ENCODE peak calls at places on chromosomes 3 and 15, in ten cellular contexts. One of them, this sample, is unnamed.

GRCh38 chr3:36907911-36908646 is 36.8 kb downstream of the TRANK1 start:
- DNase-seq in mammary epithelial cell: peak
- DNase-seq in kidney epithelial cell: peak
- DNase-seq in H9: no peak
- DNase-seq in breast epithelium: peak
- DNase-seq in DND-41: peak
- DNase-seq in neural progenitor cell: no peak
- DNase-seq in GM10248: no peak
- DNase-seq in PC-3: peak
- DNase-seq in endothelial cell: peak
- DNase-seq in this sample: no peak

GRCh38 chr3:34020761-34021635 is 222.6 kb downstream of the PDCD6IP start:
- DNase-seq in mammary epithelial cell: no peak
- DNase-seq in kidney epithelial cell: no peak
- DNase-seq in H9: no peak
- DNase-seq in breast epithelium: no peak
- DNase-seq in DND-41: peak
- DNase-seq in neural progenitor cell: no peak
- DNase-seq in GM10248: no peak
- DNase-seq in PC-3: no peak
- DNase-seq in endothelial cell: no peak
- DNase-seq in this sample: no peak

GRCh38 chr3:183033746-183034145 is 53.4 kb upstream of the DCUN1D1 start:
- DNase-seq in mammary epithelial cell: no peak
- DNase-seq in kidney epithelial cell: no peak
- DNase-seq in H9: no peak
- DNase-seq in breast epithelium: no peak
- DNase-seq in DND-41: no peak
- DNase-seq in neural progenitor cell: no peak
- DNase-seq in GM10248: no peak
- DNase-seq in PC-3: no peak
- DNase-seq in endothelial cell: no peak
- DNase-seq in this sample: no peak

GRCh38 chr3:23743141-23743784 is 62.5 kb upstream of the UBE2E1 start:
- DNase-seq in mammary epithelial cell: no peak
- DNase-seq in kidney epithelial cell: no peak
- DNase-seq in H9: peak
- DNase-seq in breast epithelium: no peak
- DNase-seq in DND-41: no peak
- DNase-seq in neural progenitor cell: peak
- DNase-seq in GM10248: no peak
- DNase-seq in PC-3: peak
- DNase-seq in endothelial cell: peak
- DNase-seq in this sample: no peak

GRCh38 chr3:188179006-188179966 is 25.3 kb downstream of the LPP start:
- DNase-seq in mammary epithelial cell: no peak
- DNase-seq in kidney epithelial cell: no peak
- DNase-seq in H9: no peak
- DNase-seq in breast epithelium: no peak
- DNase-seq in DND-41: no peak
- DNase-seq in neural progenitor cell: peak
- DNase-seq in GM10248: no peak
- DNase-seq in PC-3: no peak
- DNase-seq in endothelial cell: no peak
- DNase-seq in this sample: no peak

GRCh38 chr15:67839358-67839928 is 402 bp downstream of the RNU6-1 start:
- DNase-seq in mammary epithelial cell: peak
- DNase-seq in kidney epithelial cell: no peak
- DNase-seq in H9: no peak
- DNase-seq in breast epithelium: no peak
- DNase-seq in DND-41: peak
- DNase-seq in neural progenitor cell: no peak
- DNase-seq in GM10248: no peak
- DNase-seq in PC-3: peak
- DNase-seq in endothelial cell: no peak
- DNase-seq in this sample: peak

GRCh38 chr3:101873619-101874018 is 24.3 kb downstream of the NFKBIZ start:
- DNase-seq in mammary epithelial cell: no peak
- DNase-seq in kidney epithelial cell: no peak
- DNase-seq in H9: no peak
- DNase-seq in breast epithelium: no peak
- DNase-seq in DND-41: no peak
- DNase-seq in neural progenitor cell: no peak
- DNase-seq in GM10248: no peak
- DNase-seq in PC-3: peak
- DNase-seq in endothelial cell: no peak
- DNase-seq in this sample: no peak

GRCh38 chr3:43621406-43621973 is 321 bp downstream of the ANO10 start:
- DNase-seq in mammary epithelial cell: no peak
- DNase-seq in kidney epithelial cell: no peak
- DNase-seq in H9: no peak
- DNase-seq in breast epithelium: no peak
- DNase-seq in DND-41: no peak
- DNase-seq in neural progenitor cell: no peak
- DNase-seq in GM10248: no peak
- DNase-seq in PC-3: no peak
- DNase-seq in endothelial cell: peak
- DNase-seq in this sample: no peak

GRCh38 chr15:78242128-78242527 is 7.8 kb upstream of the ACSBG1 start:
- DNase-seq in mammary epithelial cell: no peak
- DNase-seq in kidney epithelial cell: no peak
- DNase-seq in H9: peak
- DNase-seq in breast epithelium: no peak
- DNase-seq in DND-41: peak
- DNase-seq in neural progenitor cell: peak
- DNase-seq in GM10248: no peak
- DNase-seq in PC-3: peak
- DNase-seq in endothelial cell: peak
- DNase-seq in this sample: no peak

GRCh38 chr15:78237146-78237545 is 2.8 kb upstream of the ACSBG1 start:
- DNase-seq in mammary epithelial cell: no peak
- DNase-seq in kidney epithelial cell: no peak
- DNase-seq in H9: no peak
- DNase-seq in breast epithelium: no peak
- DNase-seq in DND-41: no peak
- DNase-seq in neural progenitor cell: no peak
- DNase-seq in GM10248: no peak
- DNase-seq in PC-3: no peak
- DNase-seq in endothelial cell: no peak
- DNase-seq in this sample: no peak

GRCh38 chr15:78243076-78243475 is 8.7 kb upstream of the ACSBG1 start:
- DNase-seq in mammary epithelial cell: no peak
- DNase-seq in kidney epithelial cell: no peak
- DNase-seq in H9: no peak
- DNase-seq in breast epithelium: no peak
- DNase-seq in DND-41: no peak
- DNase-seq in neural progenitor cell: no peak
- DNase-seq in GM10248: no peak
- DNase-seq in PC-3: no peak
- DNase-seq in endothelial cell: no peak
- DNase-seq in this sample: no peak

GRCh38 chr15:78241017-78241416 is 6.7 kb upstream of the ACSBG1 start:
- DNase-seq in mammary epithelial cell: peak
- DNase-seq in kidney epithelial cell: no peak
- DNase-seq in H9: peak
- DNase-seq in breast epithelium: peak
- DNase-seq in DND-41: peak
- DNase-seq in neural progenitor cell: peak
- DNase-seq in GM10248: peak
- DNase-seq in PC-3: peak
- DNase-seq in endothelial cell: peak
- DNase-seq in this sample: peak

GRCh38 chr15:78239811-78240210 is 5.4 kb upstream of the ACSBG1 start:
- DNase-seq in mammary epithelial cell: no peak
- DNase-seq in kidney epithelial cell: no peak
- DNase-seq in H9: peak
- DNase-seq in breast epithelium: no peak
- DNase-seq in DND-41: no peak
- DNase-seq in neural progenitor cell: no peak
- DNase-seq in GM10248: no peak
- DNase-seq in PC-3: no peak
- DNase-seq in endothelial cell: no peak
- DNase-seq in this sample: no peak
- TF ChIP-seq CTCF in mammary epithelial cell: no peak
- TF ChIP-seq CTCF in kidney epithelial cell: no peak
- TF ChIP-seq CTCF in H9: no peak
- TF ChIP-seq CTCF in breast epithelium: no peak
- TF ChIP-seq CTCF in DND-41: no peak
- TF ChIP-seq CTCF in neural progenitor cell: no peak
- TF ChIP-seq CTCF in GM10248: no peak
- TF ChIP-seq CTCF in PC-3: no peak
- TF ChIP-seq CTCF in endothelial cell: no peak
- TF ChIP-seq CTCF in this sample: no peak

GRCh38 chr3:51815614-51816013 is 36.6 kb upstream of the IQCF6 start:
- DNase-seq in mammary epithelial cell: no peak
- DNase-seq in kidney epithelial cell: no peak
- DNase-seq in H9: no peak
- DNase-seq in breast epithelium: no peak
- DNase-seq in DND-41: no peak
- DNase-seq in neural progenitor cell: no peak
- DNase-seq in GM10248: no peak
- DNase-seq in PC-3: no peak
- DNase-seq in endothelial cell: no peak
- DNase-seq in this sample: no peak

GRCh38 chr3:51817375-51817774 is 38.3 kb upstream of the IQCF6 start:
- DNase-seq in mammary epithelial cell: no peak
- DNase-seq in kidney epithelial cell: no peak
- DNase-seq in H9: no peak
- DNase-seq in breast epithelium: no peak
- DNase-seq in DND-41: no peak
- DNase-seq in neural progenitor cell: no peak
- DNase-seq in GM10248: no peak
- DNase-seq in PC-3: no peak
- DNase-seq in endothelial cell: no peak
- DNase-seq in this sample: no peak

GRCh38 chr3:51819151-51819550 is 40.1 kb upstream of the IQCF6 start:
- DNase-seq in mammary epithelial cell: no peak
- DNase-seq in kidney epithelial cell: no peak
- DNase-seq in H9: no peak
- DNase-seq in breast epithelium: no peak
- DNase-seq in DND-41: no peak
- DNase-seq in neural progenitor cell: no peak
- DNase-seq in GM10248: no peak
- DNase-seq in PC-3: no peak
- DNase-seq in endothelial cell: no peak
- DNase-seq in this sample: no peak

GRCh38 chr3:51814034-51814433 is 35.0 kb upstream of the IQCF6 start:
- DNase-seq in mammary epithelial cell: no peak
- DNase-seq in kidney epithelial cell: no peak
- DNase-seq in H9: no peak
- DNase-seq in breast epithelium: no peak
- DNase-seq in DND-41: no peak
- DNase-seq in neural progenitor cell: no peak
- DNase-seq in GM10248: no peak
- DNase-seq in PC-3: no peak
- DNase-seq in endothelial cell: no peak
- DNase-seq in this sample: no peak

DNA sequence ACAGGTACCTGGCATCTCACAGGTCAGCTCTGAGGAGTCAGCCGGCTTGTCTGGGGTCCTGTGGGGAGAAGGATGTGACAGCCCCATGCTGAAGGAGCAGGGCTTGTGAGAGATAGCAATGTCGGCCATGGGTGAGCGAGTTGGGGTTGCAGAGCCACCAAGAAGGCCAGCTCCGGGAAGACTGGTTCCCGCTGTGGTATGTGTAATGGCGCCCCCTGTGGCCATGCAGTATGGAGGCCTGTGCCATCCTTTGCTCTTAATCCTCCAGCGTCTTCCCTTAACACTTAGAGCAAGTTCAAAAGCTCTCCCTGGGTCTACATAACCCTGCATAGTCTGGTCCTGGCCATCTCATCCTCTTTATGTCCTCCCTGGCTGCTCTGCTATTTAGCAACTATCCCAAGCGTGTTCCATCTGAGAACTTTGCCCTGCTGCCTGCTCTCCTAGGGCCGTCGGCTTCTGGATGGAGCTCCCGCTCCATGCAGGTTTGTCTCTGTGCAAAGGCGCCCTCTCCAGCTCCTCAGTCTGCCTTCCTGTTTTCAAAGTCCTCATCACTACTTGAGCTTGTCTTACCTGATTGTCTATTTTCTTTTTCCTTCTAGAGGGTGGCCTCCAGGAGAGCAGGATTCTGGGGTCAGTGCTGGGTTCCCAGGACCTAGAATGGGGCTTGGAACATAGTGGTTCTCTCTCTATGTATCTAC is 40.8 kb upstream of the IQCF6 start:
- DNase-seq in mammary epithelial cell: no peak
- DNase-seq in kidney epithelial cell: no peak
- DNase-seq in H9: peak
- DNase-seq in breast epithelium: no peak
- DNase-seq in DND-41: peak
- DNase-seq in neural progenitor cell: peak
- DNase-seq in GM10248: peak
- DNase-seq in PC-3: peak
- DNase-seq in endothelial cell: peak
- DNase-seq in this sample: no peak
- TF ChIP-seq CTCF in mammary epithelial cell: peak
- TF ChIP-seq CTCF in kidney epithelial cell: no peak
- TF ChIP-seq CTCF in H9: peak
- TF ChIP-seq CTCF in breast epithelium: no peak
- TF ChIP-seq CTCF in DND-41: peak
- TF ChIP-seq CTCF in neural progenitor cell: peak
- TF ChIP-seq CTCF in GM10248: peak
- TF ChIP-seq CTCF in PC-3: peak
- TF ChIP-seq CTCF in endothelial cell: peak
- TF ChIP-seq CTCF in this sample: peak

GRCh38 chr15:28017423-28017924 is 81.6 kb downstream of the OCA2 start:
- DNase-seq in mammary epithelial cell: no peak
- DNase-seq in kidney epithelial cell: no peak
- DNase-seq in H9: no peak
- DNase-seq in breast epithelium: no peak
- DNase-seq in DND-41: no peak
- DNase-seq in neural progenitor cell: peak
- DNase-seq in GM10248: no peak
- DNase-seq in PC-3: peak
- DNase-seq in endothelial cell: no peak
- DNase-seq in this sample: no peak
- TF ChIP-seq CTCF in mammary epithelial cell: no peak
- TF ChIP-seq CTCF in kidney epithelial cell: no peak
- TF ChIP-seq CTCF in H9: peak
- TF ChIP-seq CTCF in breast epithelium: no peak
- TF ChIP-seq CTCF in DND-41: peak
- TF ChIP-seq CTCF in neural progenitor cell: peak
- TF ChIP-seq CTCF in GM10248: no peak
- TF ChIP-seq CTCF in PC-3: peak
- TF ChIP-seq CTCF in endothelial cell: peak
- TF ChIP-seq CTCF in this sample: no peak

GRCh38 chr3:99319450-99319849 is 318.9 kb upstream of the COL8A1 start:
- DNase-seq in mammary epithelial cell: no peak
- DNase-seq in kidney epithelial cell: no peak
- DNase-seq in H9: no peak
- DNase-seq in breast epithelium: no peak
- DNase-seq in DND-41: no peak
- DNase-seq in neural progenitor cell: no peak
- DNase-seq in GM10248: no peak
- DNase-seq in PC-3: no peak
- DNase-seq in endothelial cell: no peak
- DNase-seq in this sample: no peak

GRCh38 chr3:99317196-99317595 is 321.2 kb upstream of the COL8A1 start:
- DNase-seq in mammary epithelial cell: no peak
- DNase-seq in kidney epithelial cell: no peak
- DNase-seq in H9: no peak
- DNase-seq in breast epithelium: no peak
- DNase-seq in DND-41: no peak
- DNase-seq in neural progenitor cell: no peak
- DNase-seq in GM10248: no peak
- DNase-seq in PC-3: no peak
- DNase-seq in endothelial cell: no peak
- DNase-seq in this sample: no peak

GRCh38 chr3:99315896-99316295 is 322.5 kb upstream of the COL8A1 start:
- DNase-seq in mammary epithelial cell: peak
- DNase-seq in kidney epithelial cell: no peak
- DNase-seq in H9: no peak
- DNase-seq in breast epithelium: no peak
- DNase-seq in DND-41: no peak
- DNase-seq in neural progenitor cell: no peak
- DNase-seq in GM10248: no peak
- DNase-seq in PC-3: peak
- DNase-seq in endothelial cell: no peak
- DNase-seq in this sample: no peak

GRCh38 chr3:99313481-99313880 is 324.9 kb upstream of the COL8A1 start:
- DNase-seq in mammary epithelial cell: no peak
- DNase-seq in kidney epithelial cell: no peak
- DNase-seq in H9: no peak
- DNase-seq in breast epithelium: no peak
- DNase-seq in DND-41: no peak
- DNase-seq in neural progenitor cell: no peak
- DNase-seq in GM10248: no peak
- DNase-seq in PC-3: no peak
- DNase-seq in endothelial cell: no peak
- DNase-seq in this sample: no peak
- TF ChIP-seq CTCF in mammary epithelial cell: no peak
- TF ChIP-seq CTCF in kidney epithelial cell: no peak
- TF ChIP-seq CTCF in H9: no peak
- TF ChIP-seq CTCF in breast epithelium: no peak
- TF ChIP-seq CTCF in DND-41: no peak
- TF ChIP-seq CTCF in neural progenitor cell: no peak
- TF ChIP-seq CTCF in GM10248: no peak
- TF ChIP-seq CTCF in PC-3: no peak
- TF ChIP-seq CTCF in endothelial cell: no peak
- TF ChIP-seq CTCF in this sample: no peak

This sample was measured in GM13977.